ENCODE peak calls at places on chromosomes 12 and 14, in ten cellular contexts. O, W, I, V, Z, M, Y, P, S and N are unnamed samples. For H3K4me1, the result is how much of the 10 kb centered on the place peaks cover.

GRCh38 chr12:53192531-53193021 is 11.9 kb upstream of the CSAD start:
- DNase-seq in Z (no peak), M (no peak), O (no peak), I (no peak), P (peak), S (no peak), V (no peak), Y (no peak), W (no peak), N (no peak)

GRCh38 chr12:5783274-5783920 is 161.7 kb downstream of the ANO2 start:
- DNase-seq in V (no peak), S (no peak), Y (no peak), P (peak), O (no peak), M (no peak), I (no peak), W (no peak), Z (peak), N (no peak)

GRCh38 chr12:121524196-121524930 is 56.5 kb downstream of the KDM2B start:
- DNase-seq in W (no peak), V (no peak), S (no peak), Y (no peak), Z (no peak), I (peak), O (no peak), P (no peak), M (no peak), N (no peak)

GRCh38 chr12:93636708-93637107 is 40.5 kb upstream of the CRADD start:
- DNase-seq in I (no peak), M (no peak), Y (no peak), W (no peak), O (no peak), S (no peak), V (no peak), P (no peak), Z (no peak), N (no peak)

GRCh38 chr12:32120419-32120818 is 13.8 kb downstream of the BICD1 start:
- DNase-seq in Y (no peak), P (no peak), S (no peak), V (no peak), W (no peak), I (no peak), M (no peak), O (no peak), Z (no peak), N (no peak)

GRCh38 chr12:106358410-106359241 is 1.1 kb downstream of the POLR3B start:
- DNase-seq in O (no peak), Y (no peak), Z (peak), S (peak), P (no peak), I (peak), V (no peak), M (no peak), W (no peak), N (no peak)

GRCh38 chr12:51846209-51846779 is 2.2 kb downstream of the FIGNL2 start:
- DNase-seq in Z (no peak), Y (no peak), W (no peak), I (no peak), S (no peak), O (no peak), P (no peak), V (no peak), M (no peak), N (no peak)

GRCh38 chr14:57389646-57390036 is 745 bp upstream of the NAA30 start:
- DNase-seq in Z (peak), W (no peak), Y (no peak), M (no peak), O (no peak), I (peak), P (no peak), V (no peak), S (no peak), N (no peak)

GRCh38 chr14:78356406-78356805 is 186.2 kb downstream of the NRXN3 start:
- DNase-seq in S (no peak), V (no peak), P (no peak), Y (no peak), I (no peak), O (no peak), W (no peak), Z (no peak), M (no peak), N (no peak)

GRCh38 chr14:99382781-99383456 is 97.7 kb downstream of the SETD3 start:
- DNase-seq in V (peak), Y (no peak), W (peak), S (no peak), I (no peak), O (peak), M (no peak), Z (no peak), P (no peak), N (no peak)

GRCh38 chr14:97602438-97603117 is 805.4 kb downstream of the VRK1 start:
- DNase-seq in M (peak), W (no peak), Z (peak), V (no peak), I (no peak), Y (peak), O (no peak), P (no peak), S (peak), N (no peak)

GRCh38 chr12:88658009-88658408 is 77.7 kb upstream of the KITLG start:
- DNase-seq in M (no peak), V (peak), Z (no peak), P (no peak), O (no peak), I (no peak), Y (no peak), S (peak), W (no peak), N (no peak)

GRCh38 chr12:44672042-44672441 is 204.1 kb downstream of the NELL2 start:
- DNase-seq in Y (no peak), O (no peak), W (no peak), I (no peak), M (no peak), P (no peak), V (no peak), S (no peak), Z (no peak), N (no peak)

GRCh38 chr12:44674866-44675265 is 201.2 kb downstream of the NELL2 start:
- DNase-seq in Z (no peak), V (no peak), Y (no peak), I (no peak), S (no peak), W (no peak), M (no peak), P (no peak), O (no peak), N (no peak)

DNA sequence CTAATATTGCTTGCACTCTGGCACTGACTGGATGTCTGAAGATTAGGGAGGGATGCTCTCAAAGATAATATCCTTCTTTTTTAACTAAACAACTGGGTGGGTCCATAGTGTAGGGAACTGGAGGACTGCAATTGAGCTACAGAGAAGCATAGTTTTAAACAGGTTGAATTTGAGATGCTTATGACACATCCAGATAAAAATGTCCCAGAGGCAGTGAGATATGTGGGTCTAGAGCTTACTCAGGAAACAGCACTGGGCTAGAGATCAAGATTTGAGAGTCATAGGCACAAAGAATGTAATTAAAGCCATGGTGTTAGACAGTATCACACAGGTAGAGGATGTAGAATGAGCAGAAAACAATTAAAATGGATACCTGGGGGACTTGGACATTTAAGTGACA is 198.4 kb downstream of the NELL2 start:
- DNase-seq in S (no peak), P (no peak), M (no peak), W (no peak), O (no peak), V (no peak), Z (no peak), I (no peak), Y (no peak), N (no peak)
- H3K4me1 ChIP-seq in S (under half), P (under half), M (under half), W (under half), O (under half), V (under half), Z (under half), I (under half), Y (under half), N (under half)

DNA sequence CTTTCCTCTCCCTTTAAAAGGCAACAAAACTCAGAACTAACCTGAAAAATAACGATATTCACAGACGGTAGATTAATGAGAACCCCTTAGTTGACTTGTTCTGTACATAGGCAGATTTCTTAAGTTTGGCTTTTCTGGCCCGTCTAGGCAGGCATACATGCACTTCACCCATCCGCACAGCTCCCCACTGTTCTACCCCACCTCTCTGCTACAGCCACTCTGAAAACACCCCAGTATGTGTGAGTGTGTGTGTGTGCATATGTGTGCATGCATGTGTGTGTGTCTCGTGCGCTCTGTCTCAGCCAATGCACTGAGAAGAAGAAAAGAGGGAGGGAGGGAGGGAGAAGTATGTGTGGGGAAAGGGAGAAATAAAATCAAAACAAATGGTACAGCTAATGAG is 1.9 kb upstream of the LMO3 start:
- DNase-seq in Y (no peak), S (no peak), O (no peak), W (no peak), I (no peak), Z (no peak), V (no peak), P (no peak), M (no peak), N (no peak)
- H3K4me1 ChIP-seq in Y (under half), S (under half), O (under half), W (under half), I (half or more), Z (under half), V (under half), P (under half), M (under half), N (under half)

GRCh38 chr14:68760771-68761170 is 32.1 kb downstream of the ZFP36L1 start:
- DNase-seq in W (no peak), M (no peak), P (no peak), O (no peak), Z (peak), Y (no peak), V (no peak), I (no peak), S (no peak), N (no peak)
- H3K4me1 ChIP-seq in W (under half), M (under half), P (under half), O (under half), Z (under half), Y (under half), V (under half), I (under half), S (under half), N (under half)

DNA sequence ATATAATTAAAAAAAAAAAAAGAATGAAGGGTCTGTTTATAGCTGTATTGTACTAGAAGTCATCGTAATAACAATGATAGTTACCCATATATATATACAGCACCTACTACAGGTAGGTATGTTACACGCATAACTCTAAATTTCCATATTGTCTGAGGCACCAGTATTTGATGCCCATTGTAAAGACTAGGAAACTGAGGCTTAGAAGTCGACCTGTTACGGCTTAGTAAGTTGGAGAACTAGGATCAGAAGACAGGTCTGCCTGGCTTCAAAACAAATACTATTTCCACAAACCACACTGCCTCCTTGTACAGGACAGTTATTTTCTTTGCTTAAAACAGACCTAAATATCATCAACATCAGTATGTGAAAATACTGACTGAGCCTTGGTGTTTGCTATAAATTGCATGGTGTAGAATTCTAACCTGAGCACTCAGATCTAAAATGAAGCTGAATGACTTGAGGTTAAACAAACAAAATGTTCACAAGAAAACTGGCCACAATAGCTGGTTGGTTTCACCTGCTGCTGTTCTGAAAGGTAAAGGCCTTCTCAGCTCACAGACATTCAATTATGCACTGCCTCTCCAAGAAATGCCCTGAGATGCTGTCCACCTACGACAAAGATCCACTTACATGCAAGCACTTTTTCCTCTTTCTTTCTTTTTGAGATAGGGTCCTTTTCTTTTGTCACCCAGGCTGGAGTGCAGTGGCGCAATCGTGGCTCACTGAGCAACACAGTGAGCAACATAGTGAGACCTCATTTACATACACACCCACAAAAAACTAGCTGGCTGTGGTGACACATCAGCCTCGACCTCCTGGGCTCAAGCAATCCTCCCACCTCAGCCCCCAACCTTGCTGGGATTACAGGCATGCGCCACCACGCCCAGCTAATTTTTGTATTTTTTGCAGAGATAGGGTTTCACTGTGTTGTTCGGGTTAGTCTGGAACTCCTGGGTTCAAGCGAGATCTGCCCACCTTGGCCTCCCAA is 35.7 kb downstream of the SSH1 start:
- DNase-seq in V (no peak), O (no peak), S (no peak), W (no peak), P (no peak), I (no peak), Z (no peak), M (no peak), Y (peak), N (no peak)
- H3K4me1 ChIP-seq in V (under half), O (half or more), S (half or more), W (half or more), P (under half), I (under half), Z (under half), M (under half), Y (under half), N (under half)